ENCODE peak calls at places on chromosomes 7 and 10, in seven cellular contexts. E, X, D, M, O, B and C are unnamed samples.

GRCh38 chr7:143514995-143515735 is 37.5 kb downstream of the TAS2R41 start:
- DNase-seq in O (no peak), E (no peak), D (no peak), B (no peak), M (no peak), X (peak), C (no peak)

GRCh38 chr10:122374859-122375721 is 582 bp downstream of the PLEKHA1 start:
- DNase-seq in M (peak), E (peak), X (peak), B (peak), O (peak), D (peak), C (no peak)

GRCh38 chr7:77839919-77840318 is 41.3 kb downstream of the PHTF2 start:
- DNase-seq in O (no peak), X (no peak), E (no peak), M (no peak), B (no peak), D (no peak), C (no peak)

GRCh38 chr10:119454990-119455389 is 87.5 kb downstream of the RGS10 start:
- DNase-seq in B (no peak), O (no peak), X (no peak), E (no peak), D (no peak), M (no peak), C (no peak)

GRCh38 chr7:28900311-28900710 is 57.8 kb downstream of the TRIL start:
- DNase-seq in X (no peak), E (no peak), M (no peak), D (no peak), O (no peak), B (no peak), C (no peak)

GRCh38 chr10:47349516-47349915 is 1.4 kb downstream of the RBP3 start:
- DNase-seq in D (no peak), M (no peak), B (no peak), X (no peak), O (no peak), E (no peak), C (no peak)

GRCh38 chr7:148882668-148883232 is 1.3 kb downstream of the EZH2 start:
- DNase-seq in B (no peak), M (no peak), X (no peak), E (no peak), O (no peak), D (no peak), C (no peak)

GRCh38 chr10:118108194-118109026 is 61.7 kb upstream of the RAB11FIP2 start:
- DNase-seq in E (no peak), O (no peak), D (no peak), M (no peak), B (no peak), X (no peak), C (no peak)

GRCh38 chr7:95547949-95548348 is 48.4 kb downstream of the PDK4 start:
- DNase-seq in B (no peak), D (no peak), E (no peak), X (no peak), O (no peak), M (peak), C (no peak)

GRCh38 chr10:16745061-16745460 is 72.2 kb downstream of the RSU1 start:
- DNase-seq in E (no peak), X (no peak), B (no peak), D (no peak), M (no peak), O (no peak), C (no peak)

GRCh38 chr7:21028186-21028989 is 241.7 kb upstream of the SP8 start:
- DNase-seq in X (no peak), B (no peak), M (no peak), O (no peak), E (no peak), D (no peak), C (no peak)

GRCh38 chr7:10128748-10129147 is 844.9 kb upstream of the PHF14 start:
- DNase-seq in E (peak), B (peak), M (no peak), D (no peak), O (no peak), X (no peak), C (no peak)

GRCh38 chr10:26593896-26594295 is 103.6 kb upstream of the PDSS1 start:
- DNase-seq in M (no peak), B (no peak), O (no peak), E (no peak), X (no peak), D (no peak), C (no peak)

GRCh38 chr7:151428393-151429231 is 11.3 kb downstream of the CRYGN start:
- DNase-seq in X (no peak), B (no peak), E (peak), D (no peak), M (no peak), O (no peak), C (no peak)

GRCh38 chr7:5594616-5595544 is 171.2 kb upstream of the TNRC18 start:
- DNase-seq in X (no peak), M (peak), E (peak), O (no peak), D (no peak), B (no peak), C (no peak)

GRCh38 chr7:50533849-50534248 is 31.4 kb downstream of the DDC start:
- DNase-seq in X (no peak), B (no peak), M (no peak), D (no peak), O (no peak), E (no peak), C (no peak)

GRCh38 chr7:569996-570800 is 50.6 kb upstream of the PDGFA start:
- DNase-seq in D (no peak), B (no peak), M (no peak), X (no peak), E (no peak), O (no peak), C (no peak)

GRCh38 chr7:84536256-84536870 is 341.8 kb upstream of the SEMA3A start:
- DNase-seq in E (no peak), M (no peak), X (no peak), D (no peak), O (no peak), B (no peak), C (no peak)

GRCh38 chr10:57692255-57692980 is 575.3 kb downstream of the IPMK start:
- DNase-seq in X (no peak), E (peak), M (no peak), D (no peak), O (no peak), B (no peak), C (no peak)

GRCh38 chr10:18437486-18437885 is 213.9 kb downstream of the NSUN6 start:
- DNase-seq in O (no peak), E (no peak), M (no peak), X (no peak), D (no peak), B (no peak), C (no peak)

GRCh38 chr10:98259606-98260319 is 8.2 kb downstream of the LOXL4 start:
- DNase-seq in X (no peak), O (no peak), E (no peak), M (no peak), B (no peak), D (no peak), C (no peak)

GRCh38 chr10:35959103-35959740 is 317.1 kb upstream of the FZD8 start:
- DNase-seq in D (no peak), M (no peak), O (no peak), B (no peak), E (no peak), X (no peak), C (no peak)

GRCh38 chr10:94439275-94439861 is 37.0 kb downstream of the TBC1D12 start:
- DNase-seq in E (no peak), O (no peak), B (peak), M (no peak), X (no peak), D (no peak), C (no peak)

GRCh38 chr7:25196132-25196896 is 32.0 kb downstream of the NPVF start:
- DNase-seq in M (no peak), E (no peak), B (no peak), X (no peak), O (peak), D (no peak), C (no peak)

GRCh38 chr7:140643416-140643815 is 2.8 kb upstream of the DENND2A start:
- DNase-seq in E (no peak), X (no peak), B (no peak), O (no peak), M (no peak), D (no peak), C (no peak)

GRCh38 chr7:93115796-93116195 is 2.0 kb downstream of the SAMD9 start:
- DNase-seq in B (no peak), O (no peak), X (no peak), E (no peak), M (no peak), D (no peak), C (no peak)

GRCh38 chr10:34528320-34528719 is 286.8 kb downstream of the PARD3 start:
- DNase-seq in E (no peak), B (no peak), O (no peak), X (no peak), D (no peak), M (no peak), C (no peak)

GRCh38 chr7:15402436-15403136 is 159.2 kb downstream of the AGMO start:
- DNase-seq in M (no peak), X (no peak), B (no peak), D (no peak), E (no peak), O (no peak), C (no peak)

GRCh38 chr10:51204076-51204475 is 129.8 kb downstream of the PRKG1 start:
- DNase-seq in B (no peak), X (no peak), M (no peak), E (no peak), O (no peak), D (no peak), C (no peak)

GRCh38 chr7:97272237-97272975 is 154.9 kb downstream of the SDHAF3 start:
- DNase-seq in E (no peak), X (no peak), O (no peak), M (no peak), D (no peak), B (no peak), C (no peak)

GRCh38 chr10:31242902-31243301 is 76.1 kb upstream of the ZEB1 start:
- DNase-seq in X (no peak), D (peak), B (no peak), M (no peak), O (no peak), E (no peak), C (peak)

GRCh38 chr10:127254276-127254675 is 57.9 kb upstream of the INSYN2A start:
- DNase-seq in E (no peak), O (no peak), D (no peak), X (no peak), B (peak), M (no peak), C (no peak)

GRCh38 chr10:133158756-133159610 is 1.0 kb upstream of the KNDC1 start:
- DNase-seq in X (no peak), B (no peak), O (no peak), E (peak), D (no peak), M (no peak), C (no peak)

GRCh38 chr7:42694894-42695553 is 216.8 kb downstream of the C7orf25 start:
- DNase-seq in E (no peak), X (no peak), B (no peak), M (no peak), O (peak), D (no peak), C (no peak)

GRCh38 chr10:113529575-113529974 is 23.3 kb upstream of the HABP2 start:
- DNase-seq in B (no peak), D (no peak), E (no peak), M (no peak), O (peak), X (no peak), C (no peak)

GRCh38 chr7:90033850-90034249 is 120.4 kb upstream of the STEAP1 start:
- DNase-seq in D (no peak), O (no peak), M (no peak), B (no peak), E (no peak), X (no peak), C (no peak)

GRCh38 chr10:45425628-45426563 is 51.9 kb downstream of the ALOX5 start:
- DNase-seq in M (no peak), D (no peak), O (no peak), B (no peak), X (no peak), E (no peak), C (no peak)

GRCh38 chr10:93436577-93436976 is 45.6 kb downstream of the MYOF start:
- DNase-seq in M (no peak), B (no peak), E (no peak), X (no peak), O (no peak), D (no peak), C (peak)

GRCh38 chr10:86367339-86367951 is 850 bp upstream of the GRID1 start:
- DNase-seq in O (no peak), E (peak), B (no peak), X (peak), D (no peak), M (no peak), C (no peak)

GRCh38 chr10:43305881-43306280 is 39.0 kb upstream of the RASGEF1A start:
- DNase-seq in O (no peak), E (no peak), B (no peak), X (no peak), M (no peak), D (no peak), C (no peak)